ENCODE peak calls at places on chromosomes 16 and 17, in eight cellular contexts. F, O, J, I, Q, H, R and P are unnamed samples.
A peak's percentile ranks its signal among the peaks of the same experiment; 100 is the strongest.

GRCh38 chr16:11880047-11880446 is 28.7 kb upstream of the RSL1D1 start:
- DNase-seq in I (no peak), F (no peak), J (no peak), Q (no peak), H (no peak), R (no peak), O (no peak), P (no peak)

GRCh38 chr16:84356591-84357116 is 11.7 kb upstream of the ATP2C2 start:
- DNase-seq in I (no peak), J (no peak), R (peak; percentile 15), F (no peak), Q (no peak), O (no peak), H (no peak), P (no peak)

GRCh38 chr16:6957676-6958075 is 375.0 kb upstream of the RBFOX1 start:
- DNase-seq in F (no peak), I (no peak), H (no peak), O (no peak), Q (no peak), R (no peak), J (no peak), P (no peak)

GRCh38 chr17:7439462-7440112 is at the start of gene FGF11:
- DNase-seq in H (no peak), O (no peak), R (no peak), J (no peak), I (no peak), Q (no peak), F (no peak), P (peak; percentile 42)

GRCh38 chr17:14214271-14214670 is 22.4 kb downstream of the CDRT15 start:
- DNase-seq in H (no peak), Q (no peak), O (no peak), F (no peak), R (peak; percentile 82), I (no peak), J (no peak), P (no peak)

GRCh38 chr16:23348579-23349469 is 46.7 kb downstream of the SCNN1B start:
- DNase-seq in J (no peak), H (peak; percentile 62), I (no peak), F (no peak), Q (peak; percentile 22), O (no peak), R (no peak), P (no peak)

GRCh38 chr17:34126496-34126895 is 128.6 kb upstream of the CCL2 start:
- DNase-seq in J (no peak), I (no peak), Q (no peak), R (no peak), H (no peak), F (no peak), O (no peak), P (no peak)

GRCh38 chr16:76335187-76335974 is 58.2 kb downstream of the CNTNAP4 start:
- DNase-seq in F (no peak), Q (no peak), I (no peak), J (no peak), H (no peak), R (no peak), O (no peak), P (no peak)

GRCh38 chr17:81482673-81483072 is 29.9 kb downstream of the ACTG1 start:
- DNase-seq in J (no peak), O (no peak), H (no peak), F (no peak), Q (no peak), I (no peak), R (no peak), P (no peak)

GRCh38 chr17:40541060-40541872 is 24.0 kb downstream of the CCR7 start:
- DNase-seq in H (peak; percentile 80), I (no peak), J (no peak), Q (no peak), R (no peak), F (peak; percentile 73), O (no peak), P (no peak)

GRCh38 chr17:1050246-1050995 is 53.5 kb downstream of the TIMM22 start:
- DNase-seq in H (no peak), R (no peak), I (no peak), F (no peak), Q (no peak), J (no peak), O (peak; percentile 3), P (no peak)

GRCh38 chr17:49553676-49554335 is 21.9 kb upstream of the NXPH3 start:
- DNase-seq in F (no peak), Q (no peak), H (no peak), O (no peak), I (peak; percentile 11), J (no peak), R (no peak), P (no peak)

GRCh38 chr16:85715169-85716015 is 26.6 kb upstream of the GINS2 start:
- DNase-seq in R (no peak), O (no peak), Q (no peak), J (no peak), H (no peak), I (no peak), F (no peak), P (no peak)

GRCh38 chr16:50245417-50246298 is 20.7 kb upstream of the ADCY7 start:
- DNase-seq in R (peak; percentile 62), F (peak; percentile 61), Q (peak; percentile 66), I (peak; percentile 96), H (peak; percentile 88), O (no peak), J (peak; percentile 47), P (peak; percentile 52)

GRCh38 chr16:21277927-21278706 is at the start of gene CRYM:
- DNase-seq in O (peak; percentile 71), J (no peak), H (no peak), R (peak; percentile 22), F (peak; percentile 25), Q (peak; percentile 80), I (peak; percentile 81), P (peak; percentile 56)

GRCh38 chr16:760498-761343 is at the start of gene MSLN:
- DNase-seq in J (no peak), O (no peak), H (no peak), F (no peak), Q (no peak), I (no peak), R (peak; percentile 79), P (no peak)

GRCh38 chr17:66830451-66830850 is 4.5 kb upstream of the CACNG5 start:
- DNase-seq in H (peak; percentile 46), F (no peak), J (no peak), R (no peak), Q (no peak), O (no peak), I (no peak), P (no peak)